ENCODE peak calls at places on chromosomes 11 and 22, in eight cellular contexts. One of them, this sample, is unnamed.

GRCh38 chr11:65606876-65607613 is 7.0 kb downstream of the MAP3K11 start:
- DNase-seq in T-cell: no peak
- DNase-seq in NCI-H146: no peak
- DNase-seq in left colon: peak
- DNase-seq in CD8-positive, alpha-beta T cell: no peak
- DNase-seq in fibroblast of lung: peak
- DNase-seq in T-helper 9 cell: no peak
- DNase-seq in HS-27A: peak
- DNase-seq in this sample: peak

GRCh38 chr11:32597914-32598313 is 14.3 kb downstream of the EIF3M start:
- DNase-seq in HS-27A: no peak
- DNase-seq in NCI-H146: no peak
- DNase-seq in left colon: no peak
- DNase-seq in CD8-positive, alpha-beta T cell: no peak
- DNase-seq in T-helper 9 cell: no peak
- DNase-seq in fibroblast of lung: peak
- DNase-seq in T-cell: no peak
- DNase-seq in this sample: no peak

GRCh38 chr11:45771942-45772522 is 32.9 kb upstream of the SLC35C1 start:
- DNase-seq in T-helper 9 cell: peak
- DNase-seq in NCI-H146: peak
- DNase-seq in fibroblast of lung: peak
- DNase-seq in CD8-positive, alpha-beta T cell: peak
- DNase-seq in T-cell: peak
- DNase-seq in left colon: peak
- DNase-seq in HS-27A: peak
- DNase-seq in this sample: peak

GRCh38 chr22:37943471-37944198 is 9.8 kb downstream of the C22orf23 start:
- DNase-seq in CD8-positive, alpha-beta T cell: no peak
- DNase-seq in T-helper 9 cell: no peak
- DNase-seq in fibroblast of lung: no peak
- DNase-seq in NCI-H146: peak
- DNase-seq in left colon: no peak
- DNase-seq in HS-27A: no peak
- DNase-seq in T-cell: no peak
- DNase-seq in this sample: no peak

GRCh38 chr11:132648841-132649240 is 883.5 kb downstream of the OPCML start:
- DNase-seq in NCI-H146: no peak
- DNase-seq in T-cell: no peak
- DNase-seq in fibroblast of lung: peak
- DNase-seq in CD8-positive, alpha-beta T cell: no peak
- DNase-seq in left colon: no peak
- DNase-seq in T-helper 9 cell: no peak
- DNase-seq in HS-27A: no peak
- DNase-seq in this sample: peak

GRCh38 chr11:46309669-46310288 is 32.3 kb downstream of the CREB3L1 start:
- DNase-seq in fibroblast of lung: no peak
- DNase-seq in HS-27A: no peak
- DNase-seq in NCI-H146: no peak
- DNase-seq in T-cell: no peak
- DNase-seq in left colon: no peak
- DNase-seq in T-helper 9 cell: no peak
- DNase-seq in CD8-positive, alpha-beta T cell: no peak
- DNase-seq in this sample: no peak

GRCh38 chr11:42800041-42800440 is 511.8 kb upstream of the API5 start:
- DNase-seq in HS-27A: no peak
- DNase-seq in left colon: no peak
- DNase-seq in T-cell: no peak
- DNase-seq in T-helper 9 cell: no peak
- DNase-seq in fibroblast of lung: no peak
- DNase-seq in NCI-H146: no peak
- DNase-seq in CD8-positive, alpha-beta T cell: no peak
- DNase-seq in this sample: no peak

GRCh38 chr11:133541331-133542095 is 9.2 kb upstream of the OPCML start:
- DNase-seq in HS-27A: no peak
- DNase-seq in NCI-H146: no peak
- DNase-seq in left colon: no peak
- DNase-seq in T-cell: no peak
- DNase-seq in T-helper 9 cell: no peak
- DNase-seq in fibroblast of lung: no peak
- DNase-seq in CD8-positive, alpha-beta T cell: no peak
- DNase-seq in this sample: no peak

GRCh38 chr11:60870733-60871377 is 3.5 kb downstream of the ZP1 start:
- DNase-seq in CD8-positive, alpha-beta T cell: no peak
- DNase-seq in HS-27A: no peak
- DNase-seq in left colon: no peak
- DNase-seq in fibroblast of lung: no peak
- DNase-seq in T-cell: no peak
- DNase-seq in T-helper 9 cell: no peak
- DNase-seq in NCI-H146: no peak
- DNase-seq in this sample: no peak

GRCh38 chr22:50585781-50586180 is 3.1 kb upstream of the CHKB start:
- DNase-seq in T-helper 9 cell: no peak
- DNase-seq in fibroblast of lung: no peak
- DNase-seq in CD8-positive, alpha-beta T cell: no peak
- DNase-seq in T-cell: no peak
- DNase-seq in HS-27A: no peak
- DNase-seq in NCI-H146: no peak
- DNase-seq in left colon: no peak
- DNase-seq in this sample: no peak

GRCh38 chr11:100965346-100965745 is 164.3 kb downstream of the PGR start:
- DNase-seq in T-cell: no peak
- DNase-seq in CD8-positive, alpha-beta T cell: no peak
- DNase-seq in left colon: no peak
- DNase-seq in fibroblast of lung: no peak
- DNase-seq in HS-27A: no peak
- DNase-seq in NCI-H146: no peak
- DNase-seq in T-helper 9 cell: no peak
- DNase-seq in this sample: no peak

GRCh38 chr22:31243339-31244043 is 31.4 kb downstream of the LIMK2 start:
- DNase-seq in CD8-positive, alpha-beta T cell: no peak
- DNase-seq in HS-27A: no peak
- DNase-seq in fibroblast of lung: peak
- DNase-seq in left colon: no peak
- DNase-seq in NCI-H146: no peak
- DNase-seq in T-cell: no peak
- DNase-seq in T-helper 9 cell: no peak
- DNase-seq in this sample: peak

GRCh38 chr11:125070699-125071254 is 7.7 kb downstream of the SLC37A2 start:
- DNase-seq in T-cell: no peak
- DNase-seq in CD8-positive, alpha-beta T cell: no peak
- DNase-seq in NCI-H146: no peak
- DNase-seq in fibroblast of lung: peak
- DNase-seq in T-helper 9 cell: no peak
- DNase-seq in left colon: peak
- DNase-seq in HS-27A: no peak
- DNase-seq in this sample: peak

GRCh38 chr11:134015541-134015940 is 53.3 kb upstream of the JAM3 start:
- DNase-seq in left colon: no peak
- DNase-seq in CD8-positive, alpha-beta T cell: no peak
- DNase-seq in T-cell: no peak
- DNase-seq in T-helper 9 cell: no peak
- DNase-seq in fibroblast of lung: no peak
- DNase-seq in HS-27A: no peak
- DNase-seq in NCI-H146: no peak
- DNase-seq in this sample: no peak

GRCh38 chr11:79371724-79372123 is 69.1 kb downstream of the TENM4 start:
- DNase-seq in fibroblast of lung: no peak
- DNase-seq in T-helper 9 cell: no peak
- DNase-seq in HS-27A: no peak
- DNase-seq in NCI-H146: no peak
- DNase-seq in left colon: no peak
- DNase-seq in T-cell: no peak
- DNase-seq in CD8-positive, alpha-beta T cell: no peak
- DNase-seq in this sample: no peak

GRCh38 chr11:44564653-44565007 is 833 bp upstream of the CD82 start:
- DNase-seq in left colon: peak
- DNase-seq in HS-27A: no peak
- DNase-seq in T-cell: no peak
- DNase-seq in CD8-positive, alpha-beta T cell: no peak
- DNase-seq in T-helper 9 cell: no peak
- DNase-seq in fibroblast of lung: peak
- DNase-seq in NCI-H146: peak
- DNase-seq in this sample: peak

GRCh38 chr11:58776891-58777451 is 45.2 kb upstream of the GLYAT start:
- DNase-seq in HS-27A: no peak
- DNase-seq in left colon: no peak
- DNase-seq in fibroblast of lung: no peak
- DNase-seq in CD8-positive, alpha-beta T cell: no peak
- DNase-seq in NCI-H146: no peak
- DNase-seq in T-helper 9 cell: no peak
- DNase-seq in T-cell: no peak
- DNase-seq in this sample: no peak

GRCh38 chr11:57179701-57180100 is 2.1 kb upstream of the LRRC55 start:
- DNase-seq in fibroblast of lung: no peak
- DNase-seq in T-helper 9 cell: no peak
- DNase-seq in left colon: no peak
- DNase-seq in NCI-H146: no peak
- DNase-seq in HS-27A: no peak
- DNase-seq in T-cell: no peak
- DNase-seq in CD8-positive, alpha-beta T cell: no peak
- DNase-seq in this sample: no peak

GRCh38 chr11:74546752-74547151 is 45.6 kb upstream of the POLD3 start:
- DNase-seq in fibroblast of lung: no peak
- DNase-seq in NCI-H146: no peak
- DNase-seq in T-cell: no peak
- DNase-seq in CD8-positive, alpha-beta T cell: no peak
- DNase-seq in HS-27A: no peak
- DNase-seq in T-helper 9 cell: no peak
- DNase-seq in left colon: peak
- DNase-seq in this sample: no peak

GRCh38 chr11:70628881-70629844 is 230.8 kb downstream of the CTTN start:
- DNase-seq in fibroblast of lung: no peak
- DNase-seq in left colon: peak
- DNase-seq in T-helper 9 cell: no peak
- DNase-seq in NCI-H146: no peak
- DNase-seq in CD8-positive, alpha-beta T cell: no peak
- DNase-seq in T-cell: no peak
- DNase-seq in HS-27A: no peak
- DNase-seq in this sample: no peak

GRCh38 chr22:50505776-50506610 is 1.5 kb downstream of the LMF2 start:
- DNase-seq in T-cell: no peak
- DNase-seq in left colon: no peak
- DNase-seq in fibroblast of lung: no peak
- DNase-seq in HS-27A: no peak
- DNase-seq in T-helper 9 cell: no peak
- DNase-seq in NCI-H146: peak
- DNase-seq in CD8-positive, alpha-beta T cell: no peak
- DNase-seq in this sample: no peak

GRCh38 chr11:90701040-90701439 is 478.2 kb upstream of the CHORDC1 start:
- DNase-seq in fibroblast of lung: no peak
- DNase-seq in CD8-positive, alpha-beta T cell: no peak
- DNase-seq in T-cell: no peak
- DNase-seq in left colon: no peak
- DNase-seq in T-helper 9 cell: no peak
- DNase-seq in NCI-H146: no peak
- DNase-seq in HS-27A: no peak
- DNase-seq in this sample: no peak

GRCh38 chr11:78886616-78887015 is 312.0 kb upstream of the NARS2 start:
- DNase-seq in T-cell: no peak
- DNase-seq in left colon: no peak
- DNase-seq in T-helper 9 cell: no peak
- DNase-seq in HS-27A: no peak
- DNase-seq in NCI-H146: no peak
- DNase-seq in CD8-positive, alpha-beta T cell: no peak
- DNase-seq in fibroblast of lung: peak
- DNase-seq in this sample: no peak

GRCh38 chr11:14029415-14029814 is 66.9 kb downstream of the SPON1 start:
- DNase-seq in HS-27A: no peak
- DNase-seq in fibroblast of lung: no peak
- DNase-seq in NCI-H146: no peak
- DNase-seq in T-helper 9 cell: no peak
- DNase-seq in CD8-positive, alpha-beta T cell: no peak
- DNase-seq in T-cell: no peak
- DNase-seq in left colon: peak
- DNase-seq in this sample: no peak

GRCh38 chr11:115222218-115222862 is 281.9 kb downstream of the CADM1 start:
- DNase-seq in HS-27A: no peak
- DNase-seq in CD8-positive, alpha-beta T cell: no peak
- DNase-seq in NCI-H146: peak
- DNase-seq in T-cell: no peak
- DNase-seq in T-helper 9 cell: no peak
- DNase-seq in fibroblast of lung: peak
- DNase-seq in left colon: no peak
- DNase-seq in this sample: no peak

GRCh38 chr11:70073188-70073817 is 4.8 kb upstream of the ANO1 start:
- DNase-seq in left colon: no peak
- DNase-seq in T-helper 9 cell: no peak
- DNase-seq in CD8-positive, alpha-beta T cell: no peak
- DNase-seq in T-cell: no peak
- DNase-seq in NCI-H146: no peak
- DNase-seq in fibroblast of lung: peak
- DNase-seq in HS-27A: no peak
- DNase-seq in this sample: no peak